ENCODE peak calls at places on chromosomes 11 and 22, in four cellular contexts. G is cardiac muscle cell, O is GM23338, M is cardiac fibroblast. Z is an unnamed sample.
A peak's percentile ranks its signal among the peaks of the same experiment; 100 is the strongest.

GRCh38 chr11:16805942-16806341 is 67.5 kb downstream of the C11orf58 start:
- DNase-seq in G (no peak), O (no peak), M (no peak), Z (no peak)

GRCh38 chr11:13726456-13726855 is 58.0 kb downstream of the FAR1 start:
- DNase-seq in M (no peak), G (no peak), O (no peak), Z (no peak)

GRCh38 chr11:78037056-78037455 is 14.0 kb upstream of the KCTD14 start:
- DNase-seq in G (no peak), M (no peak), O (no peak), Z (no peak)

GRCh38 chr11:72430743-72431570 is 3.4 kb downstream of the CLPB start:
- DNase-seq in O (peak; percentile 77), G (peak; percentile 71), M (peak; percentile 74), Z (peak; percentile 61)

GRCh38 chr11:61776561-61777075 is 15.8 kb downstream of the TMEM258 start:
- DNase-seq in G (peak; percentile 82), M (peak; percentile 81), O (peak; percentile 85), Z (peak; percentile 27)

GRCh38 chr11:19577849-19578619 is 134.6 kb upstream of the NAV2 start:
- DNase-seq in O (no peak), G (peak; percentile 85), M (peak; percentile 89), Z (no peak)

GRCh38 chr11:72041364-72042058 is 38.8 kb downstream of the NUMA1 start:
- DNase-seq in G (peak; percentile 81), O (peak; percentile 52), M (peak; percentile 84), Z (peak; percentile 43)

GRCh38 chr11:80958414-80958813 is 1517.6 kb upstream of the TENM4 start:
- DNase-seq in G (peak; percentile 85), O (no peak), M (peak; percentile 91), Z (no peak)

GRCh38 chr11:48006301-48006992 is 26.1 kb downstream of the PTPRJ start:
- DNase-seq in G (peak; percentile 68), O (no peak), M (peak; percentile 71), Z (no peak)

GRCh38 chr11:119111361-119111925 is 4.3 kb downstream of the C2CD2L start:
- DNase-seq in G (no peak), M (no peak), O (no peak), Z (no peak)

GRCh38 chr22:29717789-29718188 is 2.0 kb upstream of the CABP7 start:
- DNase-seq in O (no peak), M (no peak), G (no peak), Z (no peak)

GRCh38 chr22:29722151-29722550 is 2.3 kb downstream of the CABP7 start:
- DNase-seq in O (no peak), M (no peak), G (no peak), Z (no peak)

GRCh38 chr22:29720824-29721323 is 1.1 kb downstream of the CABP7 start:
- DNase-seq in G (no peak), O (no peak), M (no peak), Z (no peak)

GRCh38 chr22:29718949-29719893 is 582 bp upstream of the CABP7 start:
- DNase-seq in O (no peak), G (no peak), M (no peak), Z (no peak)

DNA sequence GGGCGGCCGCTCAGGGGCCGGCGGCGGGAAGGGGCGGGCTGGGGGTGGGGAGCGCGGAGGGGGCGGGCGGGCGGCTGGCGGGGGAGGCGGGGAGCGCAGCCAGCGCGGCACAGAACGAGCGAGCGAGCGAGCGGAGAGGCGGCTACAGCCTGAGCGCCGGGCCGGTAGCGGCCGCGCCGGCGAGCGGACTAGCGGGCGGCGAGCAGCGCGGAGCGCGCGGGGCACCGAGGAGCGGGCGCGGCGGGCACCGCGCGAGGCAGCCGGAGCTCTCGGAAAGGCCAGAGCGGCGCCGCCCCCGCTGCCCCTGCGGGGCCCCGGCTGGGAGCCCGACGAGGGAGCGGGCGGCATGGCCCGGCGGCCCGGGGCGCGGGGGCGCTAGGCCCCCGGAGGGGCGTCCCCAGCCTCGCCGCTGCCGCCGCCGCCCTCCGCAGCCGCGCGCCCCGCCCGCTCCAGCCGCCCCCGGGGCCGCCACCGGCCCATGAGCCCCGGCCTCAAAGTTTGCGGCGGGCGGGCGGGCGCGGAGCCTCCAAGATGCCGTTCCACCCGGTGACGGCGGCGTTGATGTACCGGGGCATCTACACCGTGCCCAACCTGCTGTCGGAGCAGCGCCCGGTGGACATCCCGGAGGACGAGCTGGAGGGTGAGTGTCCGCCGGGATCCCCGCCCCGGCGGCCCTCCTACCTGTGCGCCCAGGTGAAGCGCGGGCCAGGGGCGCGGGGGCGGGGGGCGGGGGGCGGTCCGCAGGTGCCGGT is at the start of gene CABP7:
- DNase-seq in G (peak; percentile 14), M (no peak), O (peak; percentile 42), Z (no peak)
- H3K4me3 ChIP-seq in G (peak within 1 kb of the TSS; percentile 25), M (no peak within 1 kb of the TSS), O (peak within 1 kb of the TSS; percentile 60), Z (no peak within 1 kb of the TSS)

GRCh38 chr11:86914836-86915519 is 40.2 kb downstream of the FZD4 start:
- DNase-seq in G (no peak), O (no peak), M (no peak), Z (no peak)

GRCh38 chr11:86917577-86917976 is 37.6 kb downstream of the FZD4 start:
- DNase-seq in G (no peak), O (no peak), M (no peak), Z (no peak)

GRCh38 chr11:86918943-86919342 is 36.3 kb downstream of the FZD4 start:
- DNase-seq in O (no peak), M (peak; percentile 68), G (peak; percentile 44), Z (no peak)

GRCh38 chr11:86919557-86920210 is 35.5 kb downstream of the FZD4 start:
- DNase-seq in O (peak; percentile 92), M (peak; percentile 91), G (peak; percentile 89), Z (peak; percentile 23)

GRCh38 chr11:86916330-86916729 is 38.9 kb downstream of the FZD4 start:
- DNase-seq in M (peak; percentile 86), G (peak; percentile 80), O (no peak), Z (no peak)
- H3K4me3 ChIP-seq in M (no peak overlapping the region), G (no peak overlapping the region), O (no peak overlapping the region), Z (no peak overlapping the region)

GRCh38 chr11:69636870-69637600 is 3.9 kb upstream of the CCND1 start:
- DNase-seq in G (no peak), O (peak; percentile 46), M (no peak), Z (no peak)
- H3K4me3 ChIP-seq in G (peak overlapping the region; percentile 17), O (peak overlapping the region; percentile 91), M (peak overlapping the region; percentile 28), Z (no peak overlapping the region)

DNA sequence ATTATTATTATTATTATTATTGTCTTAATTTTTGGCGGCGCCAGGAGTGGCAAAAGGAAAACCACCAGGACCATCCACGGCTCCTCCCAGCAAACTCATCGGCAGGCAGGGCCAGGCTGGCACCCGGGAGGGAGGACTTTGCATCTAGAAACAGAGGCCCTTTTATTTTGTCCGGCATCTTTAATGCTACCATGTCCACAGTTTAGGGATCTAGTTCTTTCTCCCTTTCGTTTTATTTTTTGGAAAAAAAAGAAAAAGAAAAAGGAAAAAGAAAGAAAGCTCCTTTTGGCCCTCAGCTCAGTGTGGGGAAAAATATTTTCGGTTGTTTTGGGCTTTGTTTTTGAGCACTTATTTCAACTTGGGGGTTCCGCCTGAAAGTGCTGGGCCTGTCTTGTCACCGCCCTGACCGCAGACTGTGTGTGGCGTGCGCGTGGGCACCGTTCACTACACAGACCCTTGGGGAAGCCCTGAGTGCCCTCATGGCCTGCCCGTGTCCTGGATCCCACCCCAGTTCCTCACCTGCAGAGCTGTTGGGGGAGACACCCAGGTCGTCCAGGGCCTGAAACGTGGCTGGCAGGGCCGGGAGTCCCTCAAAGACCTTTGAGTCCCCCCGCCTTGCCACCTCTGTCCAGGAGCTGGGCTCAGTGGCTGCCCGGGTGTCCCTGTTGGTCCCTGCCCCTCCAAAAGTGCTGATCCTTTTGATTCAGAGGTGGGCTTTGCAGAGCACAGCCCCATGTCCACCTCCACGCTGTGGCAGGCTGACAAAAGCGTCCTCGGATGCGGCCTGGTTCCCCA is 69.1 kb upstream of the PPARA start:
- DNase-seq in O (no peak), G (no peak), M (no peak), Z (no peak)
- H3K4me3 ChIP-seq in O (no peak overlapping the region), G (no peak overlapping the region), M (no peak overlapping the region), Z (no peak overlapping the region)